ENCODE peak calls at places on chromosome 9, in eight cellular contexts. A, B, W, P, T, Y, G and H are unnamed samples.

GRCh38 chr9:27784999-27785713 is 211.9 kb upstream of the C9orf72 start:
- DNase-seq in A (peak), B (peak), W (no peak), P (no peak), T (no peak), Y (no peak), G (no peak), H (no peak)

GRCh38 chr9:137611623-137612609 is 6.4 kb downstream of the ARRDC1 start:
- DNase-seq in A (peak), B (peak), W (peak), P (peak), T (no peak), Y (no peak), G (no peak), H (no peak)

GRCh38 chr9:5951686-5952211 is 61.1 kb downstream of the MLANA start:
- DNase-seq in A (no peak), B (peak), W (no peak), P (no peak), T (no peak), Y (no peak), G (no peak), H (no peak)

GRCh38 chr9:32703635-32704034 is 68.2 kb upstream of the TAF1L start:
- DNase-seq in A (no peak), B (no peak), W (no peak), P (no peak), T (no peak), Y (peak), G (no peak), H (no peak)

GRCh38 chr9:81787747-81788632 is 98.6 kb upstream of the TLE1 start:
- DNase-seq in A (peak), B (peak), W (peak), P (peak), T (no peak), Y (no peak), G (no peak), H (no peak)

GRCh38 chr9:34085581-34086500 is 37.2 kb upstream of the UBAP2 start:
- DNase-seq in A (no peak), B (peak), W (no peak), P (no peak), T (no peak), Y (no peak), G (no peak), H (no peak)

GRCh38 chr9:121284733-121285451 is 16.9 kb downstream of the GSN start:
- DNase-seq in A (no peak), B (no peak), W (no peak), P (no peak), T (no peak), Y (no peak), G (no peak), H (no peak)

GRCh38 chr9:33249087-33249657 is 9.2 kb downstream of the SPINK4 start:
- DNase-seq in A (no peak), B (peak), W (no peak), P (no peak), T (peak), Y (no peak), G (no peak), H (no peak)

GRCh38 chr9:93133641-93134017 is 422 bp downstream of the NINJ1 start:
- DNase-seq in A (peak), B (peak), W (peak), P (peak), T (peak), Y (peak), G (no peak), H (no peak)

GRCh38 chr9:76583256-76583655 is 124.3 kb downstream of the GCNT1 start:
- DNase-seq in A (no peak), B (no peak), W (no peak), P (no peak), T (no peak), Y (no peak), G (no peak), H (no peak)

GRCh38 chr9:116868212-116868611 is 181.1 kb downstream of the TRIM32 start:
- DNase-seq in A (peak), B (no peak), W (no peak), P (no peak), T (no peak), Y (no peak), G (no peak), H (no peak)

GRCh38 chr9:136533775-136534157 is 12.1 kb downstream of the NOTCH1 start:
- DNase-seq in A (no peak), B (no peak), W (peak), P (no peak), T (peak), Y (no peak), G (peak), H (no peak)

GRCh38 chr9:127664324-127664677 is 42.5 kb upstream of the CFAP157 start:
- DNase-seq in A (no peak), B (no peak), W (no peak), P (no peak), T (no peak), Y (no peak), G (no peak), H (no peak)

GRCh38 chr9:98477884-98478283 is 222.4 kb upstream of the TBC1D2 start:
- DNase-seq in A (no peak), B (no peak), W (no peak), P (no peak), T (no peak), Y (no peak), G (no peak), H (no peak)

GRCh38 chr9:82808478-82808877 is 254.5 kb downstream of the RASEF start:
- DNase-seq in A (no peak), B (no peak), W (no peak), P (no peak), T (no peak), Y (no peak), G (no peak), H (no peak)

GRCh38 chr9:121566401-121567141 is 66.9 kb upstream of the GGTA1 start:
- DNase-seq in A (no peak), B (peak), W (peak), P (no peak), T (no peak), Y (no peak), G (no peak), H (no peak)

GRCh38 chr9:129586647-129587046 is 34.3 kb downstream of the C9orf50 start:
- DNase-seq in A (no peak), B (no peak), W (no peak), P (no peak), T (no peak), Y (no peak), G (no peak), H (no peak)

GRCh38 chr9:136814725-136815421 is 7.1 kb downstream of the RABL6 start:
- DNase-seq in A (no peak), B (no peak), W (no peak), P (no peak), T (no peak), Y (no peak), G (no peak), H (no peak)

GRCh38 chr9:126661521-126662251 is 48.0 kb downstream of the LMX1B start:
- DNase-seq in A (peak), B (peak), W (peak), P (peak), T (no peak), Y (peak), G (no peak), H (no peak)

GRCh38 chr9:38117646-38118045 is 48.6 kb upstream of the SHB start:
- DNase-seq in A (no peak), B (no peak), W (no peak), P (no peak), T (no peak), Y (no peak), G (no peak), H (no peak)

GRCh38 chr9:122954253-122954691 is 13.5 kb downstream of the RABGAP1 start:
- DNase-seq in A (no peak), B (peak), W (peak), P (no peak), T (no peak), Y (no peak), G (no peak), H (no peak)

GRCh38 chr9:136160321-136160938 is 41.8 kb upstream of the TMEM250 start:
- DNase-seq in A (no peak), B (no peak), W (no peak), P (no peak), T (no peak), Y (no peak), G (no peak), H (no peak)

GRCh38 chr9:99140685-99141314 is 35.9 kb downstream of the TGFBR1 start:
- DNase-seq in A (peak), B (peak), W (peak), P (no peak), T (peak), Y (peak), G (peak), H (no peak)

GRCh38 chr9:132372177-132373095 is 17.6 kb upstream of the SETX start:
- DNase-seq in A (no peak), B (peak), W (peak), P (no peak), T (no peak), Y (peak), G (no peak), H (no peak)

GRCh38 chr9:91720313-91720712 is 229.7 kb downstream of the ROR2 start:
- DNase-seq in A (no peak), B (no peak), W (no peak), P (no peak), T (no peak), Y (no peak), G (no peak), H (no peak)

GRCh38 chr9:14501366-14501765 is 187.4 kb upstream of the NFIB start:
- DNase-seq in A (no peak), B (no peak), W (no peak), P (no peak), T (no peak), Y (no peak), G (no peak), H (no peak)

GRCh38 chr9:133182151-133182550 is 18.4 kb upstream of the GBGT1 start:
- DNase-seq in A (no peak), B (no peak), W (no peak), P (no peak), T (no peak), Y (no peak), G (no peak), H (no peak)

GRCh38 chr9:109903515-109904138 is 123.6 kb downstream of the PALM2AKAP2 start:
- DNase-seq in A (peak), B (peak), W (peak), P (peak), T (peak), Y (peak), G (peak), H (no peak)